ENCODE peak calls at places on chromosomes 12 and 14, in four cellular contexts. C, B, L and K are unnamed samples.

GRCh38 chr14:97251423-97252155 is 454.4 kb downstream of the VRK1 start:
- DNase-seq in C (no peak), B (no peak), L (no peak), K (no peak)

GRCh38 chr12:39736406-39736805 is 116.8 kb upstream of the ABCD2 start:
- DNase-seq in C (no peak), B (no peak), L (no peak), K (no peak)

GRCh38 chr14:20435454-20436362 is at the start of gene KLHL33:
- DNase-seq in C (no peak), B (no peak), L (peak), K (peak)

GRCh38 chr12:90280033-90280432 is 571.4 kb upstream of the ATP2B1 start:
- DNase-seq in C (no peak), B (no peak), L (no peak), K (no peak)

GRCh38 chr12:47114481-47114892 is 34.7 kb upstream of the AMIGO2 start:
- DNase-seq in C (no peak), B (no peak), L (no peak), K (no peak)

GRCh38 chr12:117854339-117855012 is 114.3 kb downstream of the KSR2 start:
- DNase-seq in C (peak), B (peak), L (no peak), K (peak)

GRCh38 chr12:32757159-32757556 is 1.5 kb upstream of the YARS2 start:
- DNase-seq in C (no peak), B (no peak), L (no peak), K (no peak)

GRCh38 chr14:80973918-80974317 is 18.5 kb downstream of the TSHR start:
- DNase-seq in C (no peak), B (no peak), L (no peak), K (no peak)

GRCh38 chr12:48061943-48062719 is 43.7 kb downstream of the SENP1 start:
- DNase-seq in C (peak), B (no peak), L (no peak), K (peak)

GRCh38 chr14:33848706-33849454 is 102.0 kb downstream of the EGLN3 start:
- DNase-seq in C (peak), B (no peak), L (peak), K (peak)

GRCh38 chr12:12357697-12358476 is 1.0 kb downstream of the BORCS5 start:
- DNase-seq in C (peak), B (peak), L (no peak), K (peak)

GRCh38 chr14:45091696-45092095 is 7.8 kb downstream of the PRPF39 start:
- DNase-seq in C (no peak), B (no peak), L (no peak), K (no peak)

GRCh38 chr14:104355949-104356737 is 217.8 kb downstream of the KIF26A start:
- DNase-seq in C (no peak), B (no peak), L (peak), K (no peak)

GRCh38 chr12:68579254-68579653 is 31.4 kb upstream of the RAP1B start:
- DNase-seq in C (no peak), B (no peak), L (no peak), K (no peak)